ENCODE peak calls at places on chromosomes 12 and 14, in four cellular contexts. One of them, this sample, is unnamed.

GRCh38 chr12:131865196-131865875 is 29.1 kb upstream of the ULK1 start:
- DNase-seq in activated naive CD8-positive, alpha-beta T cell treated with anti-CD3 and anti-CD28 coated beads, Interleukin-2, amount 10 ng/mL, durations not matched to agents 7 days and 5 days: no peak
- DNase-seq in mesenchymal stem cell: peak
- DNase-seq in Kasumi-1: no peak
- DNase-seq in this sample: no peak

GRCh38 chr14:35829449-35829848 is 3.3 kb downstream of the BRMS1L start:
- DNase-seq in Kasumi-1: no peak
- DNase-seq in mesenchymal stem cell: no peak
- DNase-seq in activated naive CD8-positive, alpha-beta T cell treated with anti-CD3 and anti-CD28 coated beads, Interleukin-2, amount 10 ng/mL, durations not matched to agents 7 days and 5 days: no peak
- DNase-seq in this sample: no peak

GRCh38 chr12:55694188-55694515 is 13.6 kb downstream of the ITGA7 start:
- DNase-seq in Kasumi-1: no peak
- DNase-seq in mesenchymal stem cell: no peak
- DNase-seq in activated naive CD8-positive, alpha-beta T cell treated with anti-CD3 and anti-CD28 coated beads, Interleukin-2, amount 10 ng/mL, durations not matched to agents 7 days and 5 days: peak
- DNase-seq in this sample: no peak

GRCh38 chr14:100862277-100862676 is 36.4 kb downstream of the MEG3 start:
- DNase-seq in Kasumi-1: no peak
- DNase-seq in mesenchymal stem cell: no peak
- DNase-seq in activated naive CD8-positive, alpha-beta T cell treated with anti-CD3 and anti-CD28 coated beads, Interleukin-2, amount 10 ng/mL, durations not matched to agents 7 days and 5 days: no peak
- DNase-seq in this sample: no peak

GRCh38 chr12:99053599-99054362 is 408.7 kb downstream of the APAF1 start:
- DNase-seq in Kasumi-1: no peak
- DNase-seq in mesenchymal stem cell: no peak
- DNase-seq in activated naive CD8-positive, alpha-beta T cell treated with anti-CD3 and anti-CD28 coated beads, Interleukin-2, amount 10 ng/mL, durations not matched to agents 7 days and 5 days: no peak
- DNase-seq in this sample: no peak

GRCh38 chr12:41983896-41984295 is 160.8 kb downstream of the GXYLT1 start:
- DNase-seq in Kasumi-1: no peak
- DNase-seq in activated naive CD8-positive, alpha-beta T cell treated with anti-CD3 and anti-CD28 coated beads, Interleukin-2, amount 10 ng/mL, durations not matched to agents 7 days and 5 days: no peak
- DNase-seq in mesenchymal stem cell: no peak
- DNase-seq in this sample: no peak

GRCh38 chr14:61891251-61891650 is 129.0 kb downstream of the SNAPC1 start:
- DNase-seq in Kasumi-1: no peak
- DNase-seq in activated naive CD8-positive, alpha-beta T cell treated with anti-CD3 and anti-CD28 coated beads, Interleukin-2, amount 10 ng/mL, durations not matched to agents 7 days and 5 days: no peak
- DNase-seq in mesenchymal stem cell: no peak
- DNase-seq in this sample: no peak

GRCh38 chr14:77882098-77882497 is 82.2 kb downstream of the ADCK1 start:
- DNase-seq in Kasumi-1: no peak
- DNase-seq in activated naive CD8-positive, alpha-beta T cell treated with anti-CD3 and anti-CD28 coated beads, Interleukin-2, amount 10 ng/mL, durations not matched to agents 7 days and 5 days: no peak
- DNase-seq in mesenchymal stem cell: peak
- DNase-seq in this sample: peak

GRCh38 chr14:51095854-51096823 is 1.2 kb upstream of the TRIM9 start:
- DNase-seq in activated naive CD8-positive, alpha-beta T cell treated with anti-CD3 and anti-CD28 coated beads, Interleukin-2, amount 10 ng/mL, durations not matched to agents 7 days and 5 days: no peak
- DNase-seq in Kasumi-1: peak
- DNase-seq in mesenchymal stem cell: peak
- DNase-seq in this sample: no peak

GRCh38 chr12:131473721-131474709 is 236.9 kb upstream of the SFSWAP start:
- DNase-seq in activated naive CD8-positive, alpha-beta T cell treated with anti-CD3 and anti-CD28 coated beads, Interleukin-2, amount 10 ng/mL, durations not matched to agents 7 days and 5 days: no peak
- DNase-seq in Kasumi-1: peak
- DNase-seq in mesenchymal stem cell: no peak
- DNase-seq in this sample: no peak